ENCODE peak calls at places on chromosomes 6 and 20, in five cellular contexts. W is IMR-90, B is neuronal stem cell, Z is H9, N is H1. T is an unnamed sample.

GRCh38 chr6:123965894-123966293 is 162.2 kb downstream of the NKAIN2 start:
- DNase-seq in N (peak), Z (peak), B (peak), W (peak), T (peak)

GRCh38 chr20:21004386-21005076 is 101.6 kb downstream of the LINC00237 start:
- DNase-seq in W (no peak), N (no peak), Z (no peak), B (no peak), T (no peak)

GRCh38 chr20:36084897-36085617 is 69.5 kb upstream of the EPB41L1 start:
- DNase-seq in Z (no peak), N (no peak), B (no peak), W (no peak), T (peak)

GRCh38 chr6:74447013-74447412 is 751.0 kb downstream of the CD109 start:
- DNase-seq in Z (no peak), N (no peak), W (peak), B (no peak), T (peak)

GRCh38 chr6:117548797-117549301 is 53.5 kb downstream of the GOPC start:
- DNase-seq in W (peak), Z (no peak), B (no peak), N (no peak), T (peak)

GRCh38 chr6:105981002-105981887 is 104.9 kb upstream of the PRDM1 start:
- DNase-seq in W (no peak), Z (peak), N (no peak), B (no peak), T (peak)

GRCh38 chr6:80433666-80434025 is 327.2 kb downstream of the BCKDHB start:
- DNase-seq in N (no peak), Z (no peak), W (no peak), B (no peak), T (no peak)

GRCh38 chr6:106782524-106783265 is 153.3 kb downstream of the QRSL1 start:
- DNase-seq in B (no peak), Z (no peak), N (no peak), W (no peak), T (peak)

GRCh38 chr20:45433316-45433715 is 17.4 kb downstream of the PIGT start:
- DNase-seq in Z (no peak), N (no peak), B (no peak), W (peak), T (peak)

GRCh38 chr6:23522751-23523527 is 603.1 kb upstream of the NRSN1 start:
- DNase-seq in N (no peak), B (no peak), Z (no peak), W (no peak), T (no peak)

GRCh38 chr6:44180886-44181285 is 22.3 kb downstream of the CAPN11 start:
- DNase-seq in N (no peak), B (no peak), Z (no peak), W (no peak), T (no peak)

DNA sequence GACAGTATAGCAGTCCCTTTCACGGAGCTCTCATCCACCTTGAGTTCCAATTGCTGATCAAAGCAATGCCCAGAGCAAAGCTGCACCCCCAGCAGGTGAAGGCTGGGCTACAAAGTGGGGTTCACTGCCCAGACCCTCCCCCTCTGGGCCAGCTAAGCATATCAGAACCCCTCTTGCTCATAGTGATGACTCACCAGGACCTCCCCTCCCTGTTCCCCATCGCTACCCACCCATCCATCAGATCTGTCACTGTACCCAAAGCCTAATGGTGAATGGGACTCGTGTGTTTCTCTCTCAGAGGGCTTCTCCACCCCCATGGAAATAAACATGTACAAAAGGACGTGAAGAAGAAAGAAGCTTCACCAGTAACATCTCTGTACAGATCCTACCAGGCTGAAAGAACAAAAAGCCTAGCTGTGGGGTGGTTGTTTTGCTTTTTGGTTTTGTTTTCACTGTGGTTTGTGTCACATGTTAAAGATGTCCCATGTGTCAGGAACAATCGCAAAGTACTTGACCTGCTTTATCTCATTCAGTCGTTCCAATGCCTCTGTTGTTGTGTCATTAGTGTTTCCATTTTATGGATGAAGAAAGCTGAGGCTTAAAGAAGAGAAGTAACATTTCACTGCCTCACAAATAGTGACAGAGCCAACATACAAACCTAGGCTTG is 518.5 kb downstream of the CD83 start:
- DNase-seq in Z (no peak), N (no peak), B (no peak), W (no peak), T (no peak)
- H3K14ac ChIP-seq in Z (no peak), N (no peak), B (no peak), W (no peak), T (no peak)

GRCh38 chr20:47453167-47453782 is 48.4 kb upstream of the NCOA3 start:
- DNase-seq in Z (no peak), N (no peak), W (peak), B (no peak), T (peak)
- H3K14ac ChIP-seq in Z (no peak), N (no peak), W (no peak), B (no peak), T (no peak)

DNA sequence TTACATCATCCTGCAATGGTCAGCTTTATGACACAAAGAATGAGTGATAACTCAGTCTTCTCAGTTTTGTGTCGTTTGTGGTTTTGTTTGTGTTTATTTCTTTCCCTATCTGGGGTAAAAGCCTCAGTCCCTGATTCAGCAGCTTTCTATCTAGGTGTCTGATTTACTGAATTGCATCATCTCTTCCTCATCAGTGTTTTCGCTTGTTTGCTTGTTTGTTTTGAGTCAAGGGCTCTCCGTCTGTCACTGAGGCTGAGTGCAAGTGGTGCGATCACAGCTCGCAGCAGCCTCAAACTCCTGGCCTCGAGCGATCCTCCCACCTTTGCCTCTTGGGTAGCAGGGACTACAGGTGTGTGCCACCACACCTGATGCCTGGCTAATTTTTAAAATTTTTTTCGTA is 548.9 kb downstream of the PRKN start:
- DNase-seq in Z (no peak), W (no peak), B (no peak), N (no peak), T (no peak)
- H3K14ac ChIP-seq in Z (no peak), W (no peak), B (no peak), N (no peak), T (no peak)

GRCh38 chr6:168603234-168603633 is 162.2 kb downstream of the SMOC2 start:
- DNase-seq in N (no peak), B (no peak), W (no peak), Z (no peak), T (no peak)
- H3K14ac ChIP-seq in N (no peak), B (no peak), W (no peak), Z (no peak), T (no peak)

DNA sequence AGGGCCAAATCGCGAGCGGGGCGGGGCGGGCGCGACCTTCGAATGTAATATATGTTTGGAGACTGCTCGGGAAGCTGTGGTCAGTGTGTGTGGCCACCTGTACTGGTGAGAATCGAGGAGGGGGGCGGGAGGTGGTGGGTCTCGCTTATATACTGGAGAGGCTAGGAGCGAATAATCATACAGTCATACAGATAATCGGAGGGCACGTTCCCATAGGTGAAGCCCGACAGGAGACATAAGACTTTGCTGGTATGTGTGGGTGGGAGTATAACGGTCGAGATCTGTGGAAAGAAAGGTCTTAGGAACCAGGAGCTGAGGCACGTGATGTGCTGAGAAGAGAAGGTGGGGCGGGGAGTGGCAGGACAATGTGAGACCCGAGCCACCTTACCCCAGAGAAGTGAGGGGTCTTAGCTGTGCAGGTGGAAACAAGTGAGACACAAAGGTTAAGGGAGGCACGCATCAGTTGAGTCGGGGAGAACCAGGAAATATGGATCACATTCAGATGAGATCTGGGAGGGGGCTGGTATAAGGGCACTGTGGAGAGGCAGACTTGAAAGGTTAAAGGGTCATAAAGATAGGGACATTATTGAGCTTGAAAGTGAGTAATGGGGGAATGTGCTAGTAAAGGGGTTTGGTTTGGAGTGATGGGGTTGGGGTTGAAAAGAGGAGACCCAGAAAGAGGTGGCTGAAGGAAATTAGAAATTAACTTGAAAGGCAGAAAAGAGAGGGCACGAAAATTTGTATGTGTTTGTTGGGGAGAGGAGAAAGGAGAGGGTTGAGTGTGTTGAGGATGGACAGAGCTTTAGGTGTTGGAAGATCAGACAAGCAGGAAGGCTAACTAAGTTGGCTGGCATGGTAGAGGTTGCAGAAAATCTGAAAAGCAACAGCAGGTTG is 589 bp downstream of the RNF5 start:
- DNase-seq in N (no peak), B (no peak), Z (no peak), W (no peak), T (no peak)
- H3K14ac ChIP-seq in N (no peak), B (no peak), Z (peak), W (peak), T (peak)

DNA sequence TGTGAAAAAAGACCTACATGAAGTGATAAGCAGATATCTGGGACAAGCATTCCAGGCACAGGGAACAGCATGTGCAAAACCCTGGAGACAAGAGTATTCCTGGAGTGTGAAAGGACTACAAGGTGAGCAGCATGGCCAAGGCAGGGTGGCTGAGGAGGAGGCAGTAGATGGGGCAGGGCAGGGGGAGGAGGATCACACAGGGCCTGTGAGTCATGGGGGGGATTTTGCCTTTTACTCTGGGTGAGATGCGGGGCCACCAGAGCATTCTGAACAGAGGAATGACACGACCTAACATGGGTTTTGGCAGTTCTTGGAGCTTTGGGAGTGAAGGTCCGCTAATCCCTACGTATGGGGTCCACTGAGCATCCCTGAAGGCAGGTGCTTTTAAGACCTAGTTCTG is 69.8 kb upstream of the CCN6 start:
- DNase-seq in W (no peak), B (no peak), Z (no peak), N (no peak), T (no peak)
- H3K14ac ChIP-seq in W (no peak), B (no peak), Z (no peak), N (no peak), T (no peak)

GRCh38 chr6:4971851-4972250 is 32.0 kb downstream of the RPP40 start:
- DNase-seq in Z (no peak), W (no peak), N (no peak), B (no peak), T (no peak)
- H3K14ac ChIP-seq in Z (no peak), W (no peak), N (no peak), B (no peak), T (no peak)

GRCh38 chr20:57023997-57024396 is 242.4 kb downstream of the BMP7 start:
- DNase-seq in B (no peak), N (no peak), W (no peak), Z (no peak), T (no peak)
- H3K14ac ChIP-seq in B (no peak), N (no peak), W (no peak), Z (no peak), T (no peak)

GRCh38 chr20:59664389-59665055 is 60.2 kb downstream of the PHACTR3 start:
- DNase-seq in W (no peak), B (no peak), Z (no peak), N (no peak), T (no peak)
- H3K14ac ChIP-seq in W (no peak), B (no peak), Z (no peak), N (no peak), T (no peak)